ENCODE peak calls at places on chromosome 6, in ten cellular contexts. W is astrocyte of the spinal cord; P is fibroblast of the conjunctiva; B is skeletal muscle cell; O is GM13976; F is activated B cell treated with CpG ODN at 0.5 μM for 24 hours; D is activated CD4-positive, alpha-beta T cell treated with anti-CD3 and anti-CD28 coated beads for 48 hours; J is cardiac muscle cell; E is GM12891; R is brain microvascular endothelial cell. V is an unnamed sample.

GRCh38 chr6:33905081-33905609 is 101.3 kb upstream of the MLN start:
- DNase-seq in W (no peak), P (no peak), B (no peak), O (no peak), F (no peak), D (peak; percentile 17), J (no peak), E (peak; percentile 35), R (no peak), V (no peak)

GRCh38 chr6:87705070-87705691 is 3.1 kb upstream of the AKIRIN2 start:
- DNase-seq in W (peak; percentile 18), P (no peak), B (no peak), O (peak; percentile 74), F (no peak), D (peak; percentile 77), J (no peak), E (no peak), R (peak; percentile 37), V (no peak)

GRCh38 chr6:111715321-111715720 is 109.6 kb upstream of the TRAF3IP2 start:
- DNase-seq in W (no peak), P (no peak), B (no peak), O (no peak), F (no peak), D (peak; percentile 64), J (no peak), E (no peak), R (no peak), V (peak; percentile 23)

GRCh38 chr6:5398530-5398929 is 137.2 kb downstream of the FARS2 start:
- DNase-seq in W (peak; percentile 42), P (peak; percentile 44), B (peak; percentile 14), O (peak; percentile 29), F (no peak), D (peak; percentile 43), J (peak; percentile 68), E (no peak), R (peak; percentile 27), V (no peak)

GRCh38 chr6:45378324-45378926 is 691 bp upstream of the SUPT3H start:
- DNase-seq in W (peak; percentile 25), P (no peak), B (no peak), O (peak; percentile 25), F (no peak), D (no peak), J (no peak), E (no peak), R (no peak), V (no peak)

GRCh38 chr6:142406131-142406530 is 104.3 kb downstream of the ADGRG6 start:
- DNase-seq in W (no peak), P (no peak), B (no peak), O (no peak), F (no peak), D (no peak), J (peak; percentile 33), E (no peak), R (no peak), V (no peak)

GRCh38 chr6:21019614-21020013 is 485.4 kb downstream of the CDKAL1 start:
- DNase-seq in W (peak; percentile 29), P (no peak), B (no peak), O (no peak), F (no peak), D (no peak), J (peak; percentile 41), E (no peak), R (no peak), V (no peak)

GRCh38 chr6:81562169-81562568 is 190.3 kb downstream of the TENT5A start:
- DNase-seq in W (peak; percentile 85), P (peak; percentile 47), B (peak; percentile 60), O (no peak), F (no peak), D (no peak), J (peak; percentile 71), E (no peak), R (peak; percentile 69), V (no peak)

GRCh38 chr6:106309766-106310373 is 15.7 kb downstream of the ATG5 start:
- DNase-seq in W (peak; percentile 42), P (no peak), B (no peak), O (no peak), F (no peak), D (no peak), J (peak; percentile 40), E (no peak), R (no peak), V (no peak)

GRCh38 chr6:137849076-137849708 is 17.9 kb upstream of the TNFAIP3 start:
- DNase-seq in W (no peak), P (no peak), B (no peak), O (no peak), F (no peak), D (no peak), J (peak; percentile 49), E (no peak), R (no peak), V (no peak)

GRCh38 chr6:133241088-133241900 is at the start of gene EYA4:
- DNase-seq in W (peak; percentile 26), P (no peak), B (no peak), O (peak; percentile 23), F (no peak), D (peak; percentile 3), J (peak; percentile 45), E (no peak), R (no peak), V (peak; percentile 39)

GRCh38 chr6:168120390-168121307 is 41.6 kb upstream of the FRMD1 start:
- DNase-seq in W (no peak), P (no peak), B (no peak), O (no peak), F (no peak), D (peak; percentile 59), J (no peak), E (no peak), R (no peak), V (no peak)

GRCh38 chr6:13075491-13075845 is 252.9 kb downstream of the TBC1D7 start:
- DNase-seq in W (no peak), P (no peak), B (no peak), O (no peak), F (no peak), D (no peak), J (no peak), E (no peak), R (no peak), V (no peak)

GRCh38 chr6:116971959-116972358 is 94.9 kb downstream of the RFX6 start:
- DNase-seq in W (peak; percentile 50), P (peak; percentile 14), B (no peak), O (peak; percentile 22), F (no peak), D (peak; percentile 23), J (peak; percentile 51), E (no peak), R (peak; percentile 42), V (peak; percentile 5)

GRCh38 chr6:12761376-12762115 is 45.0 kb downstream of the PHACTR1 start:
- DNase-seq in W (peak; percentile 34), P (no peak), B (peak; percentile 69), O (no peak), F (no peak), D (no peak), J (peak; percentile 80), E (no peak), R (no peak), V (no peak)

GRCh38 chr6:44221291-44221960 is 2.0 kb upstream of the SLC29A1 start:
- DNase-seq in W (peak; percentile 75), P (peak; percentile 88), B (no peak), O (peak; percentile 85), F (peak; percentile 53), D (peak; percentile 86), J (peak; percentile 88), E (peak; percentile 75), R (peak; percentile 58), V (peak; percentile 94)

GRCh38 chr6:26627843-26628242 is 31.1 kb downstream of the ABT1 start:
- DNase-seq in W (no peak), P (no peak), B (no peak), O (no peak), F (no peak), D (no peak), J (no peak), E (no peak), R (no peak), V (no peak)